ENCODE peak calls at places on chromosomes 2 and 18, in nine cellular contexts. U, K, D, N, A, I, Y, S and F are unnamed samples.

GRCh38 chr2:74602553-74603281 is 45.4 kb downstream of the M1AP start:
- DNase-seq in U (no peak), K (peak), D (peak), N (no peak), A (peak), I (no peak), Y (peak), S (no peak), F (no peak)

GRCh38 chr2:215653344-215654015 is 217.6 kb upstream of the FN1 start:
- DNase-seq in U (no peak), K (no peak), D (no peak), N (no peak), A (no peak), I (no peak), Y (peak), S (no peak), F (no peak)

GRCh38 chr2:228675042-228675441 is 493.6 kb upstream of the SPHKAP start:
- DNase-seq in U (no peak), K (no peak), D (peak), N (no peak), A (no peak), I (no peak), Y (peak), S (no peak), F (no peak)

GRCh38 chr18:46431522-46432171 is 225.4 kb downstream of the LOXHD1 start:
- DNase-seq in U (no peak), K (no peak), D (no peak), N (no peak), A (no peak), I (no peak), Y (no peak), S (no peak), F (no peak)

GRCh38 chr2:73937899-73938298 is 11.2 kb downstream of the DGUOK start:
- DNase-seq in U (no peak), K (no peak), D (no peak), N (no peak), A (no peak), I (no peak), Y (no peak), S (no peak), F (no peak)

GRCh38 chr2:169363570-169364150 is 1.3 kb upstream of the LRP2 start:
- DNase-seq in U (peak), K (no peak), D (no peak), N (peak), A (no peak), I (no peak), Y (peak), S (peak), F (no peak)

GRCh38 chr2:25131567-25132295 is 36.6 kb downstream of the POMC start:
- DNase-seq in U (no peak), K (no peak), D (no peak), N (no peak), A (no peak), I (no peak), Y (peak), S (no peak), F (no peak)

GRCh38 chr2:100214265-100214961 is 72.0 kb upstream of the AFF3 start:
- DNase-seq in U (no peak), K (no peak), D (no peak), N (no peak), A (no peak), I (no peak), Y (peak), S (no peak), F (no peak)

GRCh38 chr2:163934134-163934533 is 198.3 kb upstream of the FIGN start:
- DNase-seq in U (no peak), K (no peak), D (no peak), N (no peak), A (no peak), I (no peak), Y (no peak), S (no peak), F (no peak)

GRCh38 chr2:2188344-2189111 is 142.5 kb downstream of the MYT1L start:
- DNase-seq in U (no peak), K (no peak), D (no peak), N (no peak), A (no peak), I (no peak), Y (no peak), S (no peak), F (no peak)

GRCh38 chr2:43082111-43082877 is 144.1 kb downstream of the ZFP36L2 start:
- DNase-seq in U (no peak), K (no peak), D (peak), N (peak), A (no peak), I (no peak), Y (peak), S (no peak), F (peak)

GRCh38 chr2:150486539-150487484 is 655 bp downstream of the RND3 start:
- DNase-seq in U (peak), K (no peak), D (peak), N (peak), A (no peak), I (no peak), Y (peak), S (peak), F (no peak)

GRCh38 chr2:127567351-127567854 is 31.9 kb downstream of the MYO7B start:
- DNase-seq in U (no peak), K (no peak), D (no peak), N (no peak), A (peak), I (no peak), Y (no peak), S (no peak), F (no peak)

GRCh38 chr2:122072666-122073065 is 317.2 kb downstream of the TSN start:
- DNase-seq in U (no peak), K (no peak), D (peak), N (no peak), A (no peak), I (no peak), Y (peak), S (no peak), F (no peak)

GRCh38 chr2:21041462-21041861 is 2.4 kb downstream of the APOB start:
- DNase-seq in U (no peak), K (no peak), D (no peak), N (no peak), A (no peak), I (no peak), Y (no peak), S (no peak), F (no peak)

GRCh38 chr2:85017436-85018048 is 46.6 kb downstream of the KCMF1 start:
- DNase-seq in U (no peak), K (no peak), D (peak), N (no peak), A (no peak), I (no peak), Y (peak), S (no peak), F (no peak)

GRCh38 chr2:201631041-201631440 is 12.3 kb downstream of the TMEM237 start:
- DNase-seq in U (no peak), K (no peak), D (no peak), N (no peak), A (no peak), I (no peak), Y (no peak), S (no peak), F (no peak)

GRCh38 chr2:29033656-29034055 is 40.7 kb downstream of the PCARE start:
- DNase-seq in U (no peak), K (no peak), D (no peak), N (no peak), A (no peak), I (no peak), Y (no peak), S (no peak), F (no peak)

GRCh38 chr2:234422242-234422641 is 74.6 kb downstream of the ARL4C start:
- DNase-seq in U (no peak), K (peak), D (peak), N (no peak), A (peak), I (peak), Y (peak), S (no peak), F (peak)

GRCh38 chr18:63476666-63477065 is at the start of gene SERPINB5:
- DNase-seq in U (peak), K (no peak), D (no peak), N (no peak), A (peak), I (no peak), Y (no peak), S (peak), F (peak)

GRCh38 chr2:32262105-32262504 is 2.6 kb downstream of the NLRC4 start:
- DNase-seq in U (no peak), K (no peak), D (no peak), N (peak), A (no peak), I (no peak), Y (no peak), S (no peak), F (no peak)

GRCh38 chr2:240999001-240999791 is 778 bp downstream of the SNED1 start:
- DNase-seq in U (no peak), K (no peak), D (no peak), N (no peak), A (no peak), I (no peak), Y (no peak), S (peak), F (no peak)

GRCh38 chr2:24330161-24330560 is 30.2 kb downstream of the ITSN2 start:
- DNase-seq in U (no peak), K (no peak), D (no peak), N (no peak), A (no peak), I (no peak), Y (no peak), S (no peak), F (no peak)

GRCh38 chr2:9914384-9915065 is 37.0 kb upstream of the GRHL1 start:
- DNase-seq in U (no peak), K (no peak), D (peak), N (no peak), A (peak), I (no peak), Y (peak), S (no peak), F (peak)